ENCODE peak calls at places on chromosomes 7 and 10, in eight cellular contexts. E, Q, S, D, N, M, R and Z are unnamed samples.

GRCh38 chr10:132574783-132575319 is 37.3 kb downstream of the INPP5A start:
- DNase-seq in E (no peak), Q (no peak), S (no peak), D (no peak), N (no peak), M (no peak), R (peak; percentile 72), Z (no peak)

GRCh38 chr10:121337356-121337936 is 260.8 kb downstream of the FGFR2 start:
- DNase-seq in E (no peak), Q (no peak), S (peak; percentile 43), D (no peak), N (no peak), M (no peak), R (no peak), Z (no peak)

GRCh38 chr7:88628363-88629085 is 131.0 kb upstream of the ZNF804B start:
- DNase-seq in E (no peak), Q (no peak), S (no peak), D (no peak), N (no peak), M (no peak), R (no peak), Z (no peak)

GRCh38 chr7:55171157-55171556 is 152.3 kb downstream of the EGFR start:
- DNase-seq in E (no peak), Q (no peak), S (no peak), D (no peak), N (no peak), M (no peak), R (no peak), Z (no peak)

GRCh38 chr10:79404231-79404609 is 41.2 kb downstream of the ZCCHC24 start:
- DNase-seq in E (no peak), Q (no peak), S (no peak), D (no peak), N (peak; percentile 88), M (no peak), R (peak; percentile 81), Z (peak; percentile 70)

GRCh38 chr7:157540020-157540419 is 203.2 kb downstream of the DNAJB6 start:
- DNase-seq in E (no peak), Q (no peak), S (no peak), D (no peak), N (no peak), M (no peak), R (no peak), Z (no peak)

GRCh38 chr7:1007901-1008300 is 24.9 kb downstream of the CYP2W1 start:
- DNase-seq in E (no peak), Q (no peak), S (no peak), D (no peak), N (no peak), M (no peak), R (no peak), Z (no peak)

GRCh38 chr7:40742270-40742669 is 607.5 kb downstream of the SUGCT start:
- DNase-seq in E (no peak), Q (no peak), S (no peak), D (no peak), N (no peak), M (no peak), R (no peak), Z (no peak)

GRCh38 chr10:115939101-115939815 is 333.7 kb downstream of the GFRA1 start:
- DNase-seq in E (no peak), Q (no peak), S (no peak), D (no peak), N (no peak), M (no peak), R (no peak), Z (no peak)

GRCh38 chr10:95245425-95246055 is 45.3 kb downstream of the PDLIM1 start:
- DNase-seq in E (no peak), Q (no peak), S (no peak), D (no peak), N (no peak), M (no peak), R (no peak), Z (no peak)

GRCh38 chr7:95725170-95725569 is 47.2 kb upstream of the DYNC1I1 start:
- DNase-seq in E (no peak), Q (no peak), S (peak; percentile 58), D (no peak), N (peak; percentile 12), M (no peak), R (peak; percentile 18), Z (no peak)

GRCh38 chr7:29214816-29215215 is 20.2 kb downstream of the CHN2 start:
- DNase-seq in E (no peak), Q (no peak), S (no peak), D (no peak), N (no peak), M (no peak), R (no peak), Z (no peak)

GRCh38 chr10:106740-107139 is 28.5 kb upstream of the ZMYND11 start:
- DNase-seq in E (no peak), Q (peak; percentile 16), S (no peak), D (no peak), N (no peak), M (no peak), R (no peak), Z (no peak)

GRCh38 chr10:33487014-33487776 is 152.7 kb upstream of the NRP1 start:
- DNase-seq in E (no peak), Q (no peak), S (no peak), D (no peak), N (peak; percentile 23), M (no peak), R (peak; percentile 42), Z (no peak)

GRCh38 chr7:134866581-134866980 is 87.1 kb downstream of the CALD1 start:
- DNase-seq in E (no peak), Q (no peak), S (no peak), D (no peak), N (peak; percentile 38), M (no peak), R (no peak), Z (no peak)

GRCh38 chr10:46247181-46247475 is 39.7 kb upstream of the ANTXRL start:
- DNase-seq in E (no peak), Q (no peak), S (no peak), D (no peak), N (no peak), M (no peak), R (no peak), Z (no peak)

GRCh38 chr7:44261239-44261638 is 60.5 kb downstream of the YKT6 start:
- DNase-seq in E (no peak), Q (no peak), S (no peak), D (no peak), N (no peak), M (no peak), R (no peak), Z (no peak)